ENCODE peak calls at places on chromosomes 6 and 20, in nine cellular contexts. Y is upper lobe of right lung, I is testis, G is H1, Z is endothelial cell of umbilical vein, T is tibial artery, B is fibroblast of lung, K is colonic mucosa, J is neural progenitor cell. A is an unnamed sample.

GRCh38 chr6:109872968-109873545 is 105.1 kb upstream of the GPR6 start:
- DNase-seq in Y (no peak), I (no peak), G (no peak), Z (no peak), T (no peak), B (no peak), K (no peak), J (no peak), A (no peak)

GRCh38 chr20:58711266-58712051 is 18.9 kb downstream of the NPEPL1 start:
- DNase-seq in Y (peak; percentile 56), I (peak; percentile 10), G (no peak), Z (no peak), T (peak; percentile 58), B (no peak), K (peak; percentile 14), J (no peak), A (no peak)

GRCh38 chr6:137010138-137010718 is 34.5 kb downstream of the IL20RA start:
- DNase-seq in Y (no peak), I (no peak), G (no peak), Z (no peak), T (no peak), B (no peak), K (no peak), J (no peak), A (no peak)

GRCh38 chr6:116528163-116528562 is 16.7 kb downstream of the CALHM5 start:
- DNase-seq in Y (no peak), I (no peak), G (no peak), Z (peak; percentile 57), T (no peak), B (no peak), K (no peak), J (no peak), A (no peak)

GRCh38 chr20:64145458-64146300 is 18.6 kb upstream of the MYT1 start:
- DNase-seq in Y (peak; percentile 30), I (no peak), G (no peak), Z (no peak), T (peak; percentile 42), B (no peak), K (no peak), J (no peak), A (peak; percentile 34)

GRCh38 chr20:39670987-39671386 is 708.8 kb downstream of the DHX35 start:
- DNase-seq in Y (no peak), I (no peak), G (no peak), Z (no peak), T (no peak), B (no peak), K (no peak), J (no peak), A (no peak)

GRCh38 chr6:6892706-6893601 is 214.8 kb upstream of the RREB1 start:
- DNase-seq in Y (no peak), I (peak; percentile 46), G (no peak), Z (no peak), T (no peak), B (no peak), K (no peak), J (no peak), A (no peak)

GRCh38 chr6:4133941-4134838 is 1.2 kb downstream of the ECI2 start:
- DNase-seq in Y (no peak), I (peak; percentile 36), G (no peak), Z (peak; percentile 44), T (peak; percentile 68), B (peak; percentile 20), K (peak; percentile 52), J (peak; percentile 39), A (peak; percentile 58)

GRCh38 chr6:168039301-168039700 is 39.7 kb downstream of the FRMD1 start:
- DNase-seq in Y (no peak), I (no peak), G (no peak), Z (no peak), T (no peak), B (no peak), K (no peak), J (no peak), A (no peak)

GRCh38 chr6:99002826-99003225 is 55.1 kb upstream of the FBXL4 start:
- DNase-seq in Y (no peak), I (no peak), G (no peak), Z (peak; percentile 7), T (no peak), B (peak; percentile 22), K (no peak), J (no peak), A (no peak)

GRCh38 chr20:45611054-45611453 is 18.5 kb upstream of the WFDC10A start:
- DNase-seq in Y (no peak), I (no peak), G (no peak), Z (no peak), T (no peak), B (peak; percentile 88), K (no peak), J (no peak), A (no peak)

GRCh38 chr6:40912158-40912946 is 126.7 kb downstream of the UNC5CL start:
- DNase-seq in Y (no peak), I (peak; percentile 66), G (peak; percentile 17), Z (peak; percentile 34), T (no peak), B (no peak), K (peak; percentile 69), J (peak; percentile 51), A (peak; percentile 56)

DNA sequence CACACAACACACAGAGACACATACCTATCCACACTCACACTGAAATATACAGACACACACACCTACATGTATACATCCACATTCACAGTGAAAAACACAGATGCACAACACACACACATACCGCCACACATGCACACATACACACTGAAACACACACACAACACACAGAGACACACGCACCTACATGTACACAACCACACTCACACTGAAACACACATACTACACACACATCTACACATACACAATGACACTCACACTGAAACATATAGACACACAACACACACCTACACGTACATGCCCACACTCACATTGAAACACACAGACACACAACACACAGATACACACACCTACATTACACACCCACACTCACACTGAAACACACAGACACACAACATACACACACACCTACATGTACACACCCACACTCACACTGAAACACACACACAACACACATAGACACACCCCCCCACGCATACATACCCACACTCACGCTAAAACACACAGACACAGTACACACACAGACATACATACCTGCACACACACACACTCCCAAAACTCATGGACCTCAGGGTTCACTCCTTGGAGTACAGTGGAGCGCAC is 1.4 kb upstream of the CST11 start:
- DNase-seq in Y (no peak), I (no peak), G (no peak), Z (no peak), T (no peak), B (no peak), K (no peak), J (no peak), A (no peak)
- H3K27me3 ChIP-seq in Y (peaks cover 8% of the 10 kb centered on the region), I (no peaks in the 10 kb centered on the region), G (no peaks in the 10 kb centered on the region), Z (no peaks in the 10 kb centered on the region), T (peaks cover 27% of the 10 kb centered on the region), B (no peaks in the 10 kb centered on the region), K (no peaks in the 10 kb centered on the region), J (no peaks in the 10 kb centered on the region), A (no peaks in the 10 kb centered on the region)

GRCh38 chr20:4987130-4987529 is 14.2 kb downstream of the SLC23A2 start:
- DNase-seq in Y (no peak), I (no peak), G (no peak), Z (no peak), T (no peak), B (no peak), K (no peak), J (no peak), A (no peak)
- H3K4me3 ChIP-seq in Y (no peak overlapping the region), I (no peak overlapping the region), G (no peak overlapping the region), Z (no peak overlapping the region), T (no peak overlapping the region), B (no peak overlapping the region), K (no peak overlapping the region), J (no peak overlapping the region), A (no peak overlapping the region)

GRCh38 chr6:36062247-36062646 is 34.6 kb downstream of the MAPK14 start:
- DNase-seq in Y (no peak), I (no peak), G (no peak), Z (no peak), T (no peak), B (no peak), K (no peak), J (no peak), A (no peak)
- H3K36me3 ChIP-seq in Y (peaks cover 19% of the 10 kb centered on the region), I (no peaks in the 10 kb centered on the region), G (peaks cover 5% of the 10 kb centered on the region), Z (peaks cover 4% of the 10 kb centered on the region), T (peaks cover 20% of the 10 kb centered on the region), B (no peaks in the 10 kb centered on the region), K (no peaks in the 10 kb centered on the region), J (no peaks in the 10 kb centered on the region), A (peaks cover 4% of the 10 kb centered on the region)

DNA sequence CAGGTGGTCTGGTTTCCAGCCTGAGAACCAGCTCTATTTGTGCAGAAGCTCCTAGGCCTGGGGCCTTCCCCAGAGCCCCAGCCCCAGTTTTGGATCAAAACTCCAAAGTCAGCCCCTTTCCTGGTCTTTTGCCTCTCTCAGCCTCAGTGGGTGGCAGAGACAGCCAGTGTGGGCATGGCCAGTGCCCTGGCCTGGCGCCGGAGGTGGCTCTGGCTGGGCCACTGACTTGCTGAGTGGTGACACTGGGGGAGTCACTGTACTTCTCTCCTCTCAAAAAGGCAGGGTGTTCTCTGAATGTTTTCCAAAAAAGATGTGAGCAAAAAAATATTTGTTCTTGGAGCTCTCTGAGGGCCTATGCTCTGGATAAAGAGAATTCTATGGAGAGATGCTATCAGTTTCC is 20.0 kb upstream of the MLN start:
- DNase-seq in Y (no peak), I (no peak), G (no peak), Z (no peak), T (no peak), B (no peak), K (no peak), J (no peak), A (no peak)
- H3K27me3 ChIP-seq in Y (no peaks in the 10 kb centered on the region), I (no peaks in the 10 kb centered on the region), G (no peaks in the 10 kb centered on the region), Z (peaks cover 5% of the 10 kb centered on the region), T (peaks cover 55% of the 10 kb centered on the region), B (peaks cover 19% of the 10 kb centered on the region), K (no peaks in the 10 kb centered on the region), J (no peaks in the 10 kb centered on the region), A (no peaks in the 10 kb centered on the region)

GRCh38 chr6:75431379-75431778 is 62.2 kb downstream of the FILIP1 start:
- DNase-seq in Y (no peak), I (no peak), G (no peak), Z (peak; percentile 77), T (no peak), B (no peak), K (no peak), J (no peak), A (no peak)
- H3K4me3 ChIP-seq in Y (no peak overlapping the region), I (no peak overlapping the region), G (no peak overlapping the region), Z (no peak overlapping the region), T (no peak overlapping the region), B (no peak overlapping the region), K (no peak overlapping the region), J (no peak overlapping the region), A (no peak overlapping the region)

DNA sequence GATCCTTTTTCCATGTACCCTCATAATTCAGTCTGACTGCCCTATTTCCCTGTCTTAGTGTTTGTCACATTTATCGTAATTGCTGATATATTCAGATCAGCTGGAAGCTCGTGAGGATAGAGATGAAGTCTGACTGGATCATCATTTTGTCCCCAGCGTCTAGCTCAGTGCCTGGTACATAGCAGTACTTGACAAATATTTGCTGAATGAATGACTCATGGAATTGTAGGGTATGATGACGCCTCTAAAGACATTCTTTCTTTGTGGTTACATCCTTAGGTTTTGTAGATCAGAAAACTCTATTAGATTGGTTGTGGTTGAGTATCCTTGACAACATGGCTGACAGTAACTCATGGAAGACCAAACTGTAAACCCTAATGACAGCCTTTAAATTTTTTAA is 68.9 kb downstream of the MTHFD1L start:
- DNase-seq in Y (no peak), I (no peak), G (no peak), Z (no peak), T (no peak), B (peak; percentile 92), K (no peak), J (no peak), A (no peak)
- H3K36me3 ChIP-seq in Y (no peaks in the 10 kb centered on the region), I (no peaks in the 10 kb centered on the region), G (peaks cover 31% of the 10 kb centered on the region), Z (peaks cover 11% of the 10 kb centered on the region), T (peaks cover 25% of the 10 kb centered on the region), B (peaks cover 9% of the 10 kb centered on the region), K (no peaks in the 10 kb centered on the region), J (no peaks in the 10 kb centered on the region), A (no peaks in the 10 kb centered on the region)

A was measured in right lobe of liver.